ENCODE peak calls at places on chromosome 13, in four cellular contexts. Y is iPS DF 19.7, O is glutamatergic neuron, L is adrenal gland. N is an unnamed sample.

GRCh38 chr13:39159393-39159792 is 121.1 kb downstream of the NHLRC3 start:
- DNase-seq in Y (no peak), O (no peak), L (no peak), N (no peak)

GRCh38 chr13:42876810-42877550 is 95.6 kb downstream of the FAM216B start:
- DNase-seq in O (no peak), L (no peak), Y (no peak), N (no peak)

GRCh38 chr13:75299913-75300862 is 181.8 kb downstream of the TBC1D4 start:
- DNase-seq in L (no peak), O (no peak), Y (no peak), N (no peak)

GRCh38 chr13:29753593-29754485 is 96.6 kb downstream of the UBL3 start:
- DNase-seq in L (no peak), O (no peak), Y (no peak), N (no peak)

GRCh38 chr13:51542358-51542972 is 41.8 kb upstream of the WDFY2 start:
- DNase-seq in Y (no peak), O (no peak), L (peak; percentile 43), N (no peak)

GRCh38 chr13:98910501-98910951 is 67.3 kb downstream of the DOCK9 start:
- DNase-seq in L (no peak), O (no peak), Y (no peak), N (no peak)

GRCh38 chr13:68056816-68057710 is 826.9 kb upstream of the PCDH9 start:
- DNase-seq in L (no peak), Y (peak; percentile 9), O (no peak), N (no peak)

GRCh38 chr13:40220299-40220935 is 446.0 kb downstream of the FOXO1 start:
- DNase-seq in O (no peak), L (no peak), Y (no peak), N (no peak)

GRCh38 chr13:112690242-112690943 is 555 bp downstream of the ATP11A start:
- DNase-seq in O (peak; percentile 60), L (peak; percentile 61), Y (no peak), N (no peak)

GRCh38 chr13:113810640-113811039 is 51.6 kb downstream of the TMEM255B start:
- DNase-seq in O (no peak), Y (no peak), L (no peak), N (no peak)

GRCh38 chr13:52053460-52053859 is 29.0 kb downstream of the UTP14C start:
- DNase-seq in O (no peak), Y (no peak), L (no peak), N (no peak)

GRCh38 chr13:103815619-103816018 is 749.4 kb upstream of the SLC10A2 start:
- DNase-seq in L (no peak), Y (no peak), O (no peak), N (no peak)

GRCh38 chr13:75395056-75395455 is 86.9 kb downstream of the TBC1D4 start:
- DNase-seq in L (no peak), Y (no peak), O (no peak), N (no peak)

GRCh38 chr13:50140153-50140552 is 124.9 kb downstream of the KCNRG start:
- DNase-seq in Y (no peak), O (no peak), L (no peak), N (no peak)

GRCh38 chr13:99375806-99376080 is 68.5 kb upstream of the GPR183 start:
- DNase-seq in Y (no peak), O (no peak), L (no peak), N (no peak)

GRCh38 chr13:29099781-29100406 is 279.8 kb downstream of the MTUS2 start:
- DNase-seq in Y (no peak), O (no peak), L (no peak), N (no peak)

GRCh38 chr13:111005364-111005763 is 90.5 kb upstream of the ANKRD10 start:
- DNase-seq in L (no peak), Y (no peak), O (no peak), N (no peak)

GRCh38 chr13:37446503-37446902 is 152.1 kb downstream of the POSTN start:
- DNase-seq in O (no peak), L (no peak), Y (no peak), N (no peak)

GRCh38 chr13:30457306-30457891 is 8.3 kb downstream of the HMGB1 start:
- DNase-seq in O (no peak), Y (no peak), L (no peak), N (no peak)

GRCh38 chr13:79407349-79407979 is 1.4 kb upstream of the RBM26 start:
- DNase-seq in Y (no peak), O (no peak), L (no peak), N (no peak)

GRCh38 chr13:31051999-31052398 is 109.7 kb downstream of the HSPH1 start:
- DNase-seq in O (no peak), L (no peak), Y (no peak), N (no peak)

GRCh38 chr13:46389985-46390384 is 2.9 kb upstream of the RUBCNL start:
- DNase-seq in L (peak; percentile 28), Y (no peak), O (no peak), N (peak; percentile 31)

GRCh38 chr13:23323946-23324709 is 109.4 kb downstream of the SACS start:
- DNase-seq in Y (no peak), O (peak; percentile 40), L (no peak), N (no peak)

GRCh38 chr13:32001392-32001768 is 30.2 kb upstream of the FRY start:
- DNase-seq in L (peak; percentile 17), Y (peak; percentile 25), O (no peak), N (peak; percentile 40)

GRCh38 chr13:59877933-59878332 is 285.8 kb downstream of the DIAPH3 start:
- DNase-seq in O (no peak), Y (no peak), L (no peak), N (no peak)

GRCh38 chr13:100392709-100393630 is 195.6 kb downstream of the GGACT start:
- DNase-seq in Y (peak; percentile 86), L (peak; percentile 94), O (no peak), N (no peak)

GRCh38 chr13:70502944-70503343 is 394.7 kb upstream of the KLHL1 start:
- DNase-seq in Y (no peak), L (no peak), O (no peak), N (no peak)

GRCh38 chr13:27965740-27966640 is 3.1 kb downstream of the CDX2 start:
- DNase-seq in L (no peak), Y (no peak), O (no peak), N (no peak)

GRCh38 chr13:103299079-103299478 is 232.9 kb upstream of the SLC10A2 start:
- DNase-seq in Y (peak; percentile 40), O (no peak), L (no peak), N (no peak)

GRCh38 chr13:24348797-24349515 is 39.6 kb downstream of the C1QTNF9 start:
- DNase-seq in Y (no peak), O (no peak), L (no peak), N (no peak)

GRCh38 chr13:98285317-98285716 is 108.2 kb upstream of the RNF113B start:
- DNase-seq in Y (no peak), L (no peak), O (no peak), N (no peak)